ENCODE peak calls at places on chromosomes 13 and 19, in nine cellular contexts. One of them, this sample, is unnamed.

GRCh38 chr19:858284-858683 is 1.2 kb upstream of the CFD start:
- DNase-seq in Karpas-422: no peak
- DNase-seq in HT-29: no peak
- DNase-seq in activated CD4-positive, alpha-beta T cell treated with anti-CD3 and anti-CD28 coated beads for 24 hours: no peak
- DNase-seq in T-cell: no peak
- DNase-seq in ureter: no peak
- DNase-seq in KG1: no peak
- DNase-seq in NCI-H510A treated with DMSO at 0.1 percent for 48 hours: no peak
- DNase-seq in activated CD4-positive, alpha-beta memory T cell treated with anti-CD3 and anti-CD28 coated beads, Interleukin-2, amount 10 ng/mL, durations not matched to agents 7 days and 5 days: no peak
- DNase-seq in this sample: no peak

GRCh38 chr13:103694033-103694432 is 627.8 kb upstream of the SLC10A2 start:
- DNase-seq in Karpas-422: no peak
- DNase-seq in HT-29: no peak
- DNase-seq in activated CD4-positive, alpha-beta T cell treated with anti-CD3 and anti-CD28 coated beads for 24 hours: no peak
- DNase-seq in T-cell: no peak
- DNase-seq in ureter: no peak
- DNase-seq in KG1: no peak
- DNase-seq in NCI-H510A treated with DMSO at 0.1 percent for 48 hours: peak; percentile 62
- DNase-seq in activated CD4-positive, alpha-beta memory T cell treated with anti-CD3 and anti-CD28 coated beads, Interleukin-2, amount 10 ng/mL, durations not matched to agents 7 days and 5 days: no peak
- DNase-seq in this sample: no peak

GRCh38 chr13:41144576-41144975 is 12.0 kb upstream of the KBTBD6 start:
- DNase-seq in Karpas-422: no peak
- DNase-seq in HT-29: no peak
- DNase-seq in activated CD4-positive, alpha-beta T cell treated with anti-CD3 and anti-CD28 coated beads for 24 hours: no peak
- DNase-seq in T-cell: no peak
- DNase-seq in ureter: no peak
- DNase-seq in KG1: no peak
- DNase-seq in NCI-H510A treated with DMSO at 0.1 percent for 48 hours: no peak
- DNase-seq in activated CD4-positive, alpha-beta memory T cell treated with anti-CD3 and anti-CD28 coated beads, Interleukin-2, amount 10 ng/mL, durations not matched to agents 7 days and 5 days: no peak
- DNase-seq in this sample: no peak

GRCh38 chr19:872266-872951 is 12.9 kb downstream of the CFD start:
- DNase-seq in Karpas-422: peak; percentile 95
- DNase-seq in HT-29: peak; percentile 83
- DNase-seq in activated CD4-positive, alpha-beta T cell treated with anti-CD3 and anti-CD28 coated beads for 24 hours: peak; percentile 65
- DNase-seq in T-cell: peak; percentile 88
- DNase-seq in ureter: peak; percentile 89
- DNase-seq in KG1: no peak
- DNase-seq in NCI-H510A treated with DMSO at 0.1 percent for 48 hours: no peak
- DNase-seq in activated CD4-positive, alpha-beta memory T cell treated with anti-CD3 and anti-CD28 coated beads, Interleukin-2, amount 10 ng/mL, durations not matched to agents 7 days and 5 days: peak; percentile 91
- DNase-seq in this sample: peak; percentile 93

GRCh38 chr19:1913781-1914577 is 8.8 kb downstream of the ADAT3 start:
- DNase-seq in Karpas-422: no peak
- DNase-seq in HT-29: no peak
- DNase-seq in activated CD4-positive, alpha-beta T cell treated with anti-CD3 and anti-CD28 coated beads for 24 hours: no peak
- DNase-seq in T-cell: no peak
- DNase-seq in ureter: no peak
- DNase-seq in KG1: no peak
- DNase-seq in NCI-H510A treated with DMSO at 0.1 percent for 48 hours: no peak
- DNase-seq in activated CD4-positive, alpha-beta memory T cell treated with anti-CD3 and anti-CD28 coated beads, Interleukin-2, amount 10 ng/mL, durations not matched to agents 7 days and 5 days: no peak
- DNase-seq in this sample: no peak

GRCh38 chr13:21573920-21574712 is 29.9 kb downstream of the MICU2 start:
- DNase-seq in Karpas-422: no peak
- DNase-seq in HT-29: no peak
- DNase-seq in activated CD4-positive, alpha-beta T cell treated with anti-CD3 and anti-CD28 coated beads for 24 hours: no peak
- DNase-seq in T-cell: no peak
- DNase-seq in ureter: no peak
- DNase-seq in KG1: no peak
- DNase-seq in NCI-H510A treated with DMSO at 0.1 percent for 48 hours: peak; percentile 6
- DNase-seq in activated CD4-positive, alpha-beta memory T cell treated with anti-CD3 and anti-CD28 coated beads, Interleukin-2, amount 10 ng/mL, durations not matched to agents 7 days and 5 days: no peak
- DNase-seq in this sample: no peak

GRCh38 chr19:54485846-54486245 is 12.8 kb upstream of the CDC42EP5 start:
- DNase-seq in Karpas-422: no peak
- DNase-seq in HT-29: no peak
- DNase-seq in activated CD4-positive, alpha-beta T cell treated with anti-CD3 and anti-CD28 coated beads for 24 hours: no peak
- DNase-seq in T-cell: no peak
- DNase-seq in ureter: no peak
- DNase-seq in KG1: no peak
- DNase-seq in NCI-H510A treated with DMSO at 0.1 percent for 48 hours: no peak
- DNase-seq in activated CD4-positive, alpha-beta memory T cell treated with anti-CD3 and anti-CD28 coated beads, Interleukin-2, amount 10 ng/mL, durations not matched to agents 7 days and 5 days: no peak
- DNase-seq in this sample: no peak

GRCh38 chr13:39874331-39875055 is 219.0 kb downstream of the COG6 start:
- DNase-seq in Karpas-422: peak; percentile 54
- DNase-seq in HT-29: no peak
- DNase-seq in activated CD4-positive, alpha-beta T cell treated with anti-CD3 and anti-CD28 coated beads for 24 hours: no peak
- DNase-seq in T-cell: no peak
- DNase-seq in ureter: no peak
- DNase-seq in KG1: no peak
- DNase-seq in NCI-H510A treated with DMSO at 0.1 percent for 48 hours: no peak
- DNase-seq in activated CD4-positive, alpha-beta memory T cell treated with anti-CD3 and anti-CD28 coated beads, Interleukin-2, amount 10 ng/mL, durations not matched to agents 7 days and 5 days: no peak
- DNase-seq in this sample: no peak

GRCh38 chr13:83414393-83414792 is 467.9 kb downstream of the SLITRK1 start:
- DNase-seq in Karpas-422: no peak
- DNase-seq in HT-29: no peak
- DNase-seq in activated CD4-positive, alpha-beta T cell treated with anti-CD3 and anti-CD28 coated beads for 24 hours: no peak
- DNase-seq in T-cell: no peak
- DNase-seq in ureter: no peak
- DNase-seq in KG1: no peak
- DNase-seq in NCI-H510A treated with DMSO at 0.1 percent for 48 hours: no peak
- DNase-seq in activated CD4-positive, alpha-beta memory T cell treated with anti-CD3 and anti-CD28 coated beads, Interleukin-2, amount 10 ng/mL, durations not matched to agents 7 days and 5 days: no peak
- DNase-seq in this sample: no peak

GRCh38 chr13:34347784-34348573 is 530.0 kb downstream of the RFC3 start:
- DNase-seq in Karpas-422: no peak
- DNase-seq in HT-29: peak; percentile 99
- DNase-seq in activated CD4-positive, alpha-beta T cell treated with anti-CD3 and anti-CD28 coated beads for 24 hours: no peak
- DNase-seq in T-cell: no peak
- DNase-seq in ureter: peak; percentile 53
- DNase-seq in KG1: no peak
- DNase-seq in NCI-H510A treated with DMSO at 0.1 percent for 48 hours: peak; percentile 68
- DNase-seq in activated CD4-positive, alpha-beta memory T cell treated with anti-CD3 and anti-CD28 coated beads, Interleukin-2, amount 10 ng/mL, durations not matched to agents 7 days and 5 days: no peak
- DNase-seq in this sample: no peak

GRCh38 chr13:48993150-48993549 is 17.4 kb downstream of the FNDC3A start:
- DNase-seq in Karpas-422: peak; percentile 32
- DNase-seq in HT-29: no peak
- DNase-seq in activated CD4-positive, alpha-beta T cell treated with anti-CD3 and anti-CD28 coated beads for 24 hours: no peak
- DNase-seq in T-cell: no peak
- DNase-seq in ureter: no peak
- DNase-seq in KG1: no peak
- DNase-seq in NCI-H510A treated with DMSO at 0.1 percent for 48 hours: no peak
- DNase-seq in activated CD4-positive, alpha-beta memory T cell treated with anti-CD3 and anti-CD28 coated beads, Interleukin-2, amount 10 ng/mL, durations not matched to agents 7 days and 5 days: no peak
- DNase-seq in this sample: peak; percentile 14

GRCh38 chr19:19637186-19637522 is 6.3 kb downstream of the GMIP start:
- DNase-seq in Karpas-422: no peak
- DNase-seq in HT-29: no peak
- DNase-seq in activated CD4-positive, alpha-beta T cell treated with anti-CD3 and anti-CD28 coated beads for 24 hours: no peak
- DNase-seq in T-cell: no peak
- DNase-seq in ureter: no peak
- DNase-seq in KG1: no peak
- DNase-seq in NCI-H510A treated with DMSO at 0.1 percent for 48 hours: no peak
- DNase-seq in activated CD4-positive, alpha-beta memory T cell treated with anti-CD3 and anti-CD28 coated beads, Interleukin-2, amount 10 ng/mL, durations not matched to agents 7 days and 5 days: no peak
- DNase-seq in this sample: no peak

GRCh38 chr19:49712397-49712859 is 21.5 kb downstream of the CPT1C start:
- DNase-seq in Karpas-422: peak; percentile 90
- DNase-seq in HT-29: peak; percentile 67
- DNase-seq in activated CD4-positive, alpha-beta T cell treated with anti-CD3 and anti-CD28 coated beads for 24 hours: no peak
- DNase-seq in T-cell: no peak
- DNase-seq in ureter: peak; percentile 55
- DNase-seq in KG1: no peak
- DNase-seq in NCI-H510A treated with DMSO at 0.1 percent for 48 hours: no peak
- DNase-seq in activated CD4-positive, alpha-beta memory T cell treated with anti-CD3 and anti-CD28 coated beads, Interleukin-2, amount 10 ng/mL, durations not matched to agents 7 days and 5 days: no peak
- DNase-seq in this sample: no peak

GRCh38 chr19:53844849-53845246 is 20.7 kb upstream of the NLRP12 start:
- DNase-seq in Karpas-422: no peak
- DNase-seq in HT-29: no peak
- DNase-seq in activated CD4-positive, alpha-beta T cell treated with anti-CD3 and anti-CD28 coated beads for 24 hours: no peak
- DNase-seq in T-cell: no peak
- DNase-seq in ureter: no peak
- DNase-seq in KG1: no peak
- DNase-seq in NCI-H510A treated with DMSO at 0.1 percent for 48 hours: no peak
- DNase-seq in activated CD4-positive, alpha-beta memory T cell treated with anti-CD3 and anti-CD28 coated beads, Interleukin-2, amount 10 ng/mL, durations not matched to agents 7 days and 5 days: no peak
- DNase-seq in this sample: no peak

GRCh38 chr19:18167975-18168645 is 5.5 kb upstream of the IFI30 start:
- DNase-seq in Karpas-422: peak; percentile 90
- DNase-seq in HT-29: peak; percentile 45
- DNase-seq in activated CD4-positive, alpha-beta T cell treated with anti-CD3 and anti-CD28 coated beads for 24 hours: no peak
- DNase-seq in T-cell: peak; percentile 44
- DNase-seq in ureter: no peak
- DNase-seq in KG1: peak; percentile 3
- DNase-seq in NCI-H510A treated with DMSO at 0.1 percent for 48 hours: peak; percentile 12
- DNase-seq in activated CD4-positive, alpha-beta memory T cell treated with anti-CD3 and anti-CD28 coated beads, Interleukin-2, amount 10 ng/mL, durations not matched to agents 7 days and 5 days: peak; percentile 74
- DNase-seq in this sample: peak; percentile 52

GRCh38 chr13:35549481-35549880 is 73.0 kb upstream of the MAB21L1 start:
- DNase-seq in Karpas-422: no peak
- DNase-seq in HT-29: no peak
- DNase-seq in activated CD4-positive, alpha-beta T cell treated with anti-CD3 and anti-CD28 coated beads for 24 hours: no peak
- DNase-seq in T-cell: no peak
- DNase-seq in ureter: no peak
- DNase-seq in KG1: no peak
- DNase-seq in NCI-H510A treated with DMSO at 0.1 percent for 48 hours: no peak
- DNase-seq in activated CD4-positive, alpha-beta memory T cell treated with anti-CD3 and anti-CD28 coated beads, Interleukin-2, amount 10 ng/mL, durations not matched to agents 7 days and 5 days: no peak
- DNase-seq in this sample: peak; percentile 5